ENCODE peak calls at places on chromosomes 3 and 15, in eight cellular contexts. N is fibroblast of lung, Q is endodermal cell, H is vagina, I is body of pancreas, L is lower lobe of right lung, J is IMR-90, M is brain microvascular endothelial cell. B is an unnamed sample.

GRCh38 chr15:84816694-84817460 is at the start of gene ALPK3:
- DNase-seq in M (no peak), H (no peak), I (peak), N (peak), Q (peak), L (peak), J (no peak), B (no peak)

GRCh38 chr3:53071882-53072431 is 26.1 kb upstream of the SFMBT1 start:
- DNase-seq in H (no peak), L (no peak), Q (no peak), J (no peak), N (no peak), I (no peak), M (no peak), B (no peak)

GRCh38 chr15:57061281-57061680 is 142.8 kb downstream of the TCF12 start:
- DNase-seq in L (no peak), Q (no peak), J (no peak), I (no peak), M (no peak), N (peak), H (no peak), B (no peak)

GRCh38 chr3:164852866-164853265 is 225.4 kb downstream of the SI start:
- DNase-seq in L (no peak), I (no peak), Q (no peak), N (no peak), J (no peak), M (no peak), H (no peak), B (no peak)

GRCh38 chr3:4568831-4569230 is 75.7 kb downstream of the ITPR1 start:
- DNase-seq in H (no peak), M (no peak), I (no peak), Q (no peak), L (no peak), N (no peak), J (no peak), B (no peak)

GRCh38 chr3:139318431-139318816 is 25.4 kb upstream of the MRPS22 start:
- DNase-seq in J (no peak), N (no peak), L (no peak), M (no peak), I (no peak), Q (no peak), H (no peak), B (no peak)

GRCh38 chr3:49654955-49655556 is 19.1 kb upstream of the APEH start:
- DNase-seq in N (no peak), J (no peak), Q (no peak), H (no peak), L (no peak), M (no peak), I (no peak), B (no peak)

GRCh38 chr3:84980011-84980410 is 21.2 kb downstream of the CADM2 start:
- DNase-seq in I (no peak), H (no peak), M (no peak), N (no peak), J (no peak), L (no peak), Q (no peak), B (no peak)

GRCh38 chr3:117036259-117036799 is 326.8 kb downstream of the TUSC7 start:
- DNase-seq in L (no peak), I (peak), H (no peak), M (peak), Q (no peak), J (peak), N (peak), B (peak)

GRCh38 chr3:37526511-37526910 is 335.2 kb upstream of the CTDSPL start:
- DNase-seq in L (no peak), I (no peak), N (peak), M (no peak), Q (no peak), J (peak), H (no peak), B (no peak)

GRCh38 chr3:63343674-63344073 is 65.6 kb downstream of the SYNPR start:
- DNase-seq in H (no peak), J (peak), M (peak), I (peak), N (peak), L (peak), Q (peak), B (peak)

GRCh38 chr3:124814620-124815421 is 72.3 kb downstream of the ITGB5 start:
- DNase-seq in N (no peak), L (no peak), M (no peak), I (peak), H (no peak), J (peak), Q (peak), B (no peak)

GRCh38 chr15:69446947-69447346 is 5.7 kb upstream of the RPLP1 start:
- DNase-seq in I (no peak), L (no peak), M (no peak), Q (no peak), N (no peak), H (no peak), J (no peak), B (no peak)

GRCh38 chr3:177658354-177658753 is 461.1 kb upstream of the TBL1XR1 start:
- DNase-seq in I (no peak), Q (no peak), J (no peak), L (no peak), H (no peak), N (no peak), M (no peak), B (no peak)

GRCh38 chr15:42736178-42736792 is 643 bp downstream of the CDAN1 start:
- DNase-seq in I (no peak), H (no peak), L (no peak), N (peak), J (no peak), Q (peak), M (no peak), B (no peak)

GRCh38 chr15:42737529-42738328 is 801 bp upstream of the CDAN1 start:
- DNase-seq in J (peak), N (no peak), I (no peak), H (no peak), Q (no peak), L (no peak), M (no peak), B (no peak)

GRCh38 chr15:42734076-42734672 is 2.8 kb downstream of the CDAN1 start:
- DNase-seq in Q (no peak), I (no peak), J (no peak), M (no peak), H (no peak), L (no peak), N (no peak), B (no peak)

GRCh38 chr15:42735382-42736165 is 1.4 kb downstream of the CDAN1 start:
- DNase-seq in M (no peak), H (peak), J (no peak), N (no peak), I (no peak), Q (peak), L (no peak), B (no peak)

GRCh38 chr15:42736793-42737528 is at the start of gene CDAN1:
- DNase-seq in N (peak), J (peak), H (peak), M (peak), I (peak), L (peak), Q (peak), B (no peak)
- TF ChIP-seq CTCF in N (no peak), J (no peak), H (no peak), M (no peak), I (peak), L (peak), Q (no peak), B (no peak)

GRCh38 chr15:70748281-70748747 is 15.0 kb downstream of the UACA start:
- DNase-seq in M (no peak), I (peak), N (peak), J (peak), H (no peak), Q (no peak), L (no peak), B (no peak)
- H3K4me3 ChIP-seq in M (no peak), I (no peak), N (no peak), J (no peak), H (no peak), Q (no peak), L (no peak), B (no peak)

GRCh38 chr3:54176106-54176505 is 53.8 kb downstream of the CACNA2D3 start:
- DNase-seq in N (peak), H (no peak), I (no peak), M (no peak), J (no peak), L (no peak), Q (peak), B (no peak)
- TF ChIP-seq CTCF in N (no peak), H (no peak), I (no peak), M (no peak), J (no peak), L (no peak), Q (no peak), B (no peak)

GRCh38 chr15:51093488-51093864 is 1.2 kb downstream of the TNFAIP8L3 start:
- DNase-seq in Q (no peak), H (no peak), J (no peak), M (no peak), L (no peak), N (no peak), I (no peak), B (no peak)
- H3K4me3 ChIP-seq in Q (no peak), H (peak), J (no peak), M (peak), L (peak), N (peak), I (no peak), B (no peak)

DNA sequence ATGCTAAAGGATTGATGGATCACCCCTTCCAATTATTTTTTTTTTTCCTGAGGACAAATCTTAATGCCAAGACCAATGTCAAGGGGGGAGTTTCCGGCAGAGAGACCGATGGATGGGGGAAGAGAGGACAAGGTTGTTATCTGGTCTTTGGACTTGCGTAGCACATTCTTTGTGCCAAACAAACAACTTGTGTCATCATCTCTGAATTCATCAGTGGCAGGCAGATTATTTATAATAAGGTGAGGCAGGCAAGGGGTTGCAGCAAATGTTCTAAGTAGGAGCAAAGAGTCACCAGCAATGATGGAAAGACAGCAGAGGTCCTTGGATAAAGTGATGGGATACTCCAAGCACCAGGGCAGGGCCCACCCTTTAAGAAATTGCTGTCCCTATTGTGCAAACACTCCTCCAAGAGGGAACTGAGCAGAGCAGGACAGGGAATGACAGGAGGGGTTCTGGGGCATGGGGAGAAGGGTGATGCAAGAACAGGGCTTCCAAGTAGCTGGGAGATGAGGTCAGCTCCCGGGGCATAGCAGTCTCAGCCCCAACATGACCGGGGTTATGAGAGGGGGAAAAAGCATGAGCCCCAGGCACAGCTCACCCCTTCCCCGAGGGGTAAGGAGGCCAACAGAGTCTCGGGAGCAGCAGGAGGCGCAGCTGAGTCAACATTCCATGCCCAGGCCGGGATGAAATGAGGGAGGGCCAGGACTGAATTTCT is 57.4 kb downstream of the ANXA2 start:
- DNase-seq in H (no peak), M (peak), Q (peak), I (no peak), N (no peak), J (no peak), L (no peak), B (no peak)
- TF ChIP-seq CTCF in H (no peak), M (peak), Q (peak), I (no peak), N (no peak), J (peak), L (no peak), B (peak)

DNA sequence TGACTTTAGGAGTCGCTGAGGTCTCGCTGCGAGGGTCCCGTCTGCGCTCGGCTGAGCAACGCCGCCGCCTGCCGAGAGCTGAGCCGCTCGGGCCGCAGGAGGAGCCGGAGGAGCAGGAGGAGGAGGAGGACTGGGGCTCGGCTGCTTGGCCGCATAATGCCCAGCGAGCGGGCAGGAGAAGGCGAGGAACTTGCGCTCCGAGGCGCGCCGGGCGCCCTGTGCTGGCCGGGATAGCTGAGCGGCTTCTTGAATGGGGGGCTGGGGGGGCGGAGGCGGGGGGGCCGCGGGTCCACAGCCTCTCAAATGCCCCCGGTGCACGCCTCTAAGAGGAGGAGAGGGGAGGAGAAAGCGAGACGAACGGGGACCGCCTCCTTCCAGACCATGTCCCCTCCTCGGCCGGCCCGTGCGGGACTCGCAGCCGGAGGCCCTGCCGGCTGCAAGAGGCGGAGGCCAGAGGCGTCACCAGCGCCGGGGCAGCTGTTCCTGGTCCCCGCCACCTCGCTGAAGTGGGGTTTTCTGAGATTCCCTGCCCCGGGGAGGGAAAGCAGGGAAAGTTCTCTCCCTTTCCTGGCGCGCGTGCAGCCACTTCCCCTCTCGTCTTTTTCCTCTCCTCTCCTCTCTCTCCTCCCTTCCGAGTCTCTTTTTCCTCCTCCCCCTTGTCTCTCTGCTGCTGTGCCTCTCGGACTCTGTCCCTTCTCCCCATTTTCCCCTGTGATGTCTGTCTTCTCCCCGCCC is at the start of gene ADAMTS9:
- DNase-seq in Q (peak), N (peak), H (peak), I (peak), L (peak), J (peak), M (peak), B (no peak)
- H3K4me3 ChIP-seq in Q (peak), N (peak), H (peak), I (peak), L (peak), J (peak), M (peak), B (peak)

DNA sequence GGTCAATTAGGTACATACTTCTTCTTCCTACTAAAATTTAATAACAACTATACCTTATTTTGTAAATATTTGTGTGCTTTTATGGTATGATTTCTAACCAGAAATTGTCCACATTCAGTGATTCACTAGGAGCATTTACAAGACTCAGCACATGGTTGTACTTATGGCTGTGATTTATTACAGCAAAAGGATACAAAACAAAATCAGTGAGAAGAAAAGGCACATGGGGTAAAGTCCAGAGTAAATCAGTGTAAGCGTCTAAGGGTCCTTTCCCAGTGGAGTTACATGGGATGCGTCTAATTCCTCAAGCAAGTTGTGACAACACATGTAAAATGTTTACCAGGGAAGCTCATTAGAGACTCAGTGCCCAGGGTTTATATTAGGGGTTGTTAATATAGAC is 31.1 kb downstream of the RNF13 start:
- DNase-seq in I (no peak), M (no peak), H (no peak), Q (no peak), N (no peak), J (no peak), L (no peak), B (no peak)
- TF ChIP-seq CTCF in I (no peak), M (no peak), H (no peak), Q (no peak), N (no peak), J (no peak), L (no peak), B (no peak)